ENCODE peak calls at places on chromosome 4, in eight cellular contexts. T is tibial artery, X is nephron progenitor cell, L is cardiac fibroblast, W is heart right ventricle, N is AG09319, S is osteocyte, F is neural progenitor cell. A is an unnamed sample.

GRCh38 chr4:102295153-102295862 is 50.0 kb downstream of the SLC39A8 start:
- DNase-seq in T (no peak), N (no peak), W (no peak), S (no peak), F (no peak), L (no peak), X (no peak), A (no peak)

GRCh38 chr4:173332963-173333657 is 1.0 kb downstream of the HMGB2 start:
- DNase-seq in N (no peak), S (no peak), L (peak; percentile 10), X (no peak), F (no peak), W (no peak), T (no peak), A (no peak)

GRCh38 chr4:41963105-41963504 is 18.5 kb upstream of the DCAF4L1 start:
- DNase-seq in F (peak; percentile 29), S (no peak), N (no peak), L (peak; percentile 29), X (no peak), W (no peak), T (no peak), A (no peak)

GRCh38 chr4:1330761-1331590 is 16.0 kb upstream of the UVSSA start:
- DNase-seq in X (no peak), N (no peak), F (no peak), L (no peak), W (no peak), S (no peak), T (no peak), A (no peak)

GRCh38 chr4:168667936-168668335 is 171.1 kb downstream of the PALLD start:
- DNase-seq in W (no peak), F (no peak), S (no peak), L (peak; percentile 15), X (no peak), T (no peak), N (no peak), A (no peak)

GRCh38 chr4:110516106-110516922 is 40.4 kb downstream of the ENPEP start:
- DNase-seq in T (peak; percentile 70), S (no peak), W (peak; percentile 50), L (peak; percentile 74), F (peak; percentile 73), X (peak; percentile 76), N (no peak), A (no peak)

GRCh38 chr4:2800691-2801596 is 8.1 kb downstream of the SH3BP2 start:
- DNase-seq in X (peak; percentile 71), L (peak; percentile 97), F (peak; percentile 66), S (no peak), N (no peak), T (peak; percentile 81), W (peak; percentile 89), A (no peak)

GRCh38 chr4:184312126-184312525 is 94.5 kb upstream of the ENPP6 start:
- DNase-seq in W (no peak), N (no peak), S (no peak), F (no peak), X (no peak), L (no peak), T (no peak), A (no peak)

GRCh38 chr4:55358668-55359067 is 12.6 kb downstream of the SRD5A3 start:
- DNase-seq in N (peak; percentile 60), F (no peak), W (no peak), X (no peak), T (no peak), S (no peak), L (peak; percentile 72), A (no peak)

GRCh38 chr4:176981074-176981473 is 188.4 kb upstream of the VEGFC start:
- DNase-seq in L (peak; percentile 3), T (no peak), X (no peak), N (no peak), W (no peak), F (no peak), S (no peak), A (no peak)

GRCh38 chr4:20506827-20507226 is 193.4 kb upstream of the PACRGL start:
- DNase-seq in W (no peak), F (no peak), X (no peak), L (peak; percentile 71), S (no peak), T (no peak), N (peak; percentile 48), A (no peak)

GRCh38 chr4:85086721-85087120 is 120.2 kb upstream of the WDFY3 start:
- DNase-seq in N (no peak), W (no peak), F (no peak), X (no peak), L (no peak), T (no peak), S (no peak), A (no peak)

GRCh38 chr4:110099638-110100037 is 98.8 kb downstream of the ELOVL6 start:
- DNase-seq in L (no peak), X (no peak), W (no peak), T (no peak), F (no peak), S (no peak), N (no peak), A (no peak)

GRCh38 chr4:154313004-154313587 is 178.5 kb downstream of the DCHS2 start:
- DNase-seq in N (no peak), W (no peak), T (no peak), F (peak; percentile 40), X (no peak), S (no peak), L (no peak), A (no peak)

GRCh38 chr4:154317600-154317999 is 174.0 kb downstream of the DCHS2 start:
- DNase-seq in L (no peak), T (no peak), F (no peak), N (no peak), W (no peak), S (no peak), X (no peak), A (no peak)

GRCh38 chr4:154315741-154316140 is 175.9 kb downstream of the DCHS2 start:
- DNase-seq in X (no peak), W (no peak), S (no peak), N (no peak), T (no peak), F (no peak), L (no peak), A (no peak)

GRCh38 chr4:154312246-154312645 is 179.4 kb downstream of the DCHS2 start:
- DNase-seq in L (no peak), W (no peak), X (no peak), S (no peak), T (no peak), F (no peak), N (no peak), A (no peak)

DNA sequence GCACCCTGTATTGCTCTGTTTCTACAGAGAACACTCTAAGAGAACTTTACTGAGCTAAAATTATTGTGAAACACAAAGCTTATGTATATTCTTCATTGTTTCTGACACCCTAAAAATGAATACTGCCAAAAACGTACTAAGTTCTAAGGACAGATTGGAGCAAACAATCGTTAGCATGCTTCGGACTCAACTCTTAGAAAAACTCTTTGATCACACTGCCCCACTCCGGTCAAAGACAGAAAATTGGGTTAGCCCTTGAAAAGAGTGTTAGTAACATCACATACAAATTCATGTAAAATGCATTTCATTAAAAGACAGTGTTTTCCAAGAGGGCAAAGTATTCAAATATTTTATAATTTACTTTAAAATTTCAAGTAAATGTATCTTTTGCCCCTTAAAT is 177.4 kb downstream of the DCHS2 start:
- DNase-seq in T (no peak), F (peak; percentile 36), L (peak; percentile 40), X (no peak), N (peak; percentile 34), S (no peak), W (no peak), A (no peak)
- TF ChIP-seq CTCF in T (no peak), F (peak; percentile 47), L (no peak), X (no peak), N (peak; percentile 64), S (peak; percentile 55), W (peak; percentile 31), A (peak; percentile 39)

GRCh38 chr4:6332042-6332668 is 62.5 kb downstream of the WFS1 start:
- DNase-seq in L (peak; percentile 33), S (no peak), N (no peak), T (no peak), X (peak; percentile 72), F (peak; percentile 67), W (no peak), A (no peak)
- TF ChIP-seq CTCF in L (peak; percentile 90), S (peak; percentile 71), N (peak; percentile 74), T (peak; percentile 47), X (peak; percentile 76), F (peak; percentile 84), W (peak; percentile 75), A (peak; percentile 85)

DNA sequence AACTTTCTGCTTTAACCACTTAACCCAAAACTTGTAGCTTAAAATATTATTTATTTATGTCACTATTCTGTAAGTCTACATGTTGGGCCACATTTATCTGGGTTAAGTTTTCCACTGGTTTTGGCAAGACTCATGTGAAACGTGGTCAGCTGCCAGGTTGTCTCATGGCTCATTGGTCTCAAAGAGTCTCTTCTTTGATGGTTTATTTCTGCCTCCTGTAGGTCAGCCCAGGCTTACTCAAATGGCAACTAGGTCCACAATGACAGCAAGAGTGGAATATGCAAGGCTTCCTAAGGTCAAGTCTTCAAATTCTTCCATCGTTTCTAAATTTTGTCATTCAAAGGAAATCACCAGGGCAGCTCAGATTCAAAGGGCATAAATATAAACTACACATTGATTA is 828.7 kb downstream of the PCDH7 start:
- DNase-seq in S (no peak), F (no peak), T (no peak), X (no peak), L (no peak), W (no peak), N (no peak), A (no peak)
- TF ChIP-seq CTCF in S (no peak), F (no peak), T (no peak), X (no peak), L (no peak), W (no peak), N (no peak), A (peak; percentile 35)

GRCh38 chr4:140615451-140615850 is 46.7 kb upstream of the UCP1 start:
- DNase-seq in X (no peak), W (no peak), S (no peak), T (no peak), N (no peak), F (no peak), L (no peak), A (no peak)

GRCh38 chr4:140626982-140627381 is 58.2 kb upstream of the UCP1 start:
- DNase-seq in L (peak; percentile 39), F (no peak), X (no peak), S (no peak), T (no peak), N (no peak), W (no peak), A (no peak)

GRCh38 chr4:140617494-140618060 is 48.8 kb upstream of the UCP1 start:
- DNase-seq in L (peak; percentile 46), T (no peak), S (no peak), N (no peak), X (no peak), W (no peak), F (peak; percentile 44), A (no peak)

GRCh38 chr4:140622333-140622958 is 53.7 kb upstream of the UCP1 start:
- DNase-seq in F (no peak), X (no peak), N (no peak), S (no peak), L (no peak), W (no peak), T (no peak), A (no peak)

DNA sequence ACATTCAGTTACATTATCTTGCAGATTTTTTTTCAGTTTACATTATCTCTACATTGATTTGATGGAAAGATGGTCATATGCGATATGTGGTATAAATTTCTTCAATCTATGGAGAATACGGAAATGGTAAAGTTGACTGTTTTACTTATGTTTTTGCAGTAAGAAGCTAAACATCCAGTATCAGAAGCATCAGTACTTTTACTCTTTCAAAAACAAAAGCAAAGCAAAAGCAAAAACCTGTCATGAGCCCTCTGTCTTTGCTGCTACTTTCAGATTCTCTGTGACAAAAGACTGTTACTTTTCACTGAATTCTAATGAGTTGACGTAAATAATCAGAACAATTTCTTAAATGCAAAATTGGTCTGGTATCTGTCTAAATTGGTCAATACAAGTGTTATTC is 52.4 kb upstream of the UCP1 start:
- DNase-seq in X (no peak), W (no peak), F (no peak), T (no peak), S (no peak), L (no peak), N (no peak), A (no peak)
- TF ChIP-seq CTCF in X (no peak), W (no peak), F (no peak), T (no peak), S (no peak), L (no peak), N (no peak), A (no peak)